ENCODE peak calls at places on chromosomes 16 and 17, in five cellular contexts. One of them, this sample, is unnamed.

GRCh38 chr17:49610883-49611584 is 35.4 kb downstream of the NXPH3 start:
- DNase-seq in SK-N-SH: no peak
- DNase-seq in H1: no peak
- DNase-seq in stomach: no peak
- DNase-seq in transverse colon: no peak
- DNase-seq in this sample: no peak

GRCh38 chr17:21007646-21008045 is 35.2 kb downstream of the USP22 start:
- DNase-seq in SK-N-SH: no peak
- DNase-seq in stomach: no peak
- DNase-seq in H1: no peak
- DNase-seq in transverse colon: no peak
- DNase-seq in this sample: no peak

GRCh38 chr17:71866095-71866494 is 254.7 kb upstream of the SOX9 start:
- DNase-seq in transverse colon: peak; percentile 9
- DNase-seq in SK-N-SH: no peak
- DNase-seq in stomach: no peak
- DNase-seq in H1: no peak
- DNase-seq in this sample: no peak

GRCh38 chr17:69733171-69734014 is 318.9 kb downstream of the MAP2K6 start:
- DNase-seq in transverse colon: no peak
- DNase-seq in H1: no peak
- DNase-seq in SK-N-SH: no peak
- DNase-seq in stomach: no peak
- DNase-seq in this sample: no peak

GRCh38 chr17:40541873-40542561 is 23.3 kb downstream of the CCR7 start:
- DNase-seq in stomach: no peak
- DNase-seq in SK-N-SH: no peak
- DNase-seq in transverse colon: no peak
- DNase-seq in H1: no peak
- DNase-seq in this sample: no peak

GRCh38 chr16:49121636-49122035 is 160.0 kb downstream of the CBLN1 start:
- DNase-seq in SK-N-SH: no peak
- DNase-seq in H1: no peak
- DNase-seq in stomach: no peak
- DNase-seq in transverse colon: no peak
- DNase-seq in this sample: no peak

GRCh38 chr16:85554791-85555548 is 58.2 kb upstream of the GSE1 start:
- DNase-seq in SK-N-SH: no peak
- DNase-seq in transverse colon: peak; percentile 66
- DNase-seq in H1: no peak
- DNase-seq in stomach: peak; percentile 60
- DNase-seq in this sample: peak; percentile 91

GRCh38 chr17:43146649-43147048 is 21.5 kb upstream of the BRCA1 start:
- DNase-seq in H1: no peak
- DNase-seq in transverse colon: no peak
- DNase-seq in stomach: no peak
- DNase-seq in SK-N-SH: no peak
- DNase-seq in this sample: no peak

GRCh38 chr17:64066709-64067108 is 46.3 kb upstream of the ICAM2 start:
- DNase-seq in stomach: no peak
- DNase-seq in transverse colon: no peak
- DNase-seq in H1: no peak
- DNase-seq in SK-N-SH: no peak
- DNase-seq in this sample: no peak

GRCh38 chr17:40559016-40559853 is 6.0 kb downstream of the CCR7 start:
- DNase-seq in transverse colon: no peak
- DNase-seq in SK-N-SH: no peak
- DNase-seq in H1: no peak
- DNase-seq in stomach: peak; percentile 5
- DNase-seq in this sample: no peak

GRCh38 chr16:12095275-12096161 is 119.0 kb downstream of the SNX29 start:
- DNase-seq in stomach: peak; percentile 70
- DNase-seq in transverse colon: peak; percentile 70
- DNase-seq in SK-N-SH: peak; percentile 76
- DNase-seq in H1: peak; percentile 17
- DNase-seq in this sample: peak; percentile 83

GRCh38 chr17:65573283-65573603 is 11.8 kb upstream of the AXIN2 start:
- DNase-seq in SK-N-SH: no peak
- DNase-seq in stomach: no peak
- DNase-seq in H1: no peak
- DNase-seq in transverse colon: no peak
- DNase-seq in this sample: no peak

GRCh38 chr16:82715160-82715559 is 88.4 kb downstream of the CDH13 start:
- DNase-seq in transverse colon: no peak
- DNase-seq in SK-N-SH: no peak
- DNase-seq in H1: no peak
- DNase-seq in stomach: no peak
- DNase-seq in this sample: no peak

GRCh38 chr16:68282064-68282452 is 17.7 kb downstream of the SLC7A6 start:
- DNase-seq in H1: no peak
- DNase-seq in SK-N-SH: no peak
- DNase-seq in stomach: no peak
- DNase-seq in transverse colon: no peak
- DNase-seq in this sample: no peak

GRCh38 chr16:5982979-5983378 is 885.4 kb upstream of the EEF2KMT start:
- DNase-seq in H1: no peak
- DNase-seq in transverse colon: no peak
- DNase-seq in stomach: no peak
- DNase-seq in SK-N-SH: no peak
- DNase-seq in this sample: no peak

GRCh38 chr17:31581491-31581890 is 190.0 kb downstream of the RAB11FIP4 start:
- DNase-seq in SK-N-SH: no peak
- DNase-seq in transverse colon: no peak
- DNase-seq in stomach: peak; percentile 64
- DNase-seq in H1: no peak
- DNase-seq in this sample: no peak

GRCh38 chr17:45131616-45132301 is 556 bp downstream of the PLCD3 start:
- DNase-seq in SK-N-SH: peak; percentile 87
- DNase-seq in transverse colon: peak; percentile 68
- DNase-seq in H1: no peak
- DNase-seq in stomach: peak; percentile 48
- DNase-seq in this sample: peak; percentile 79

GRCh38 chr17:10046259-10046658 is 141.2 kb upstream of the RCVRN start:
- DNase-seq in SK-N-SH: no peak
- DNase-seq in transverse colon: no peak
- DNase-seq in H1: no peak
- DNase-seq in stomach: no peak
- DNase-seq in this sample: no peak

GRCh38 chr17:42110301-42111264 is 1.9 kb downstream of the DHX58 start:
- DNase-seq in H1: no peak
- DNase-seq in SK-N-SH: no peak
- DNase-seq in stomach: no peak
- DNase-seq in transverse colon: no peak
- DNase-seq in this sample: no peak

GRCh38 chr16:50161950-50162349 is 8.8 kb downstream of the TENT4B start:
- DNase-seq in SK-N-SH: no peak
- DNase-seq in transverse colon: no peak
- DNase-seq in stomach: no peak
- DNase-seq in H1: no peak
- DNase-seq in this sample: no peak

GRCh38 chr17:43169561-43170139 is 1.4 kb upstream of the NBR1 start:
- DNase-seq in stomach: peak; percentile 66
- DNase-seq in transverse colon: peak; percentile 42
- DNase-seq in SK-N-SH: peak; percentile 49
- DNase-seq in H1: no peak
- DNase-seq in this sample: peak; percentile 72

GRCh38 chr16:13312063-13312462 is 410.7 kb downstream of the SHISA9 start:
- DNase-seq in SK-N-SH: no peak
- DNase-seq in transverse colon: no peak
- DNase-seq in H1: no peak
- DNase-seq in stomach: no peak
- DNase-seq in this sample: no peak

GRCh38 chr16:13313351-13313750 is 412.0 kb downstream of the SHISA9 start:
- DNase-seq in stomach: no peak
- DNase-seq in H1: no peak
- DNase-seq in transverse colon: no peak
- DNase-seq in SK-N-SH: no peak
- DNase-seq in this sample: no peak

GRCh38 chr16:13316008-13316407 is 414.6 kb downstream of the SHISA9 start:
- DNase-seq in stomach: no peak
- DNase-seq in SK-N-SH: no peak
- DNase-seq in H1: no peak
- DNase-seq in transverse colon: no peak
- DNase-seq in this sample: no peak
- TF ChIP-seq EP300 in stomach: no peak
- TF ChIP-seq EP300 in SK-N-SH: no peak
- TF ChIP-seq EP300 in H1: no peak
- TF ChIP-seq EP300 in transverse colon: no peak
- TF ChIP-seq EP300 in this sample: no peak

DNA sequence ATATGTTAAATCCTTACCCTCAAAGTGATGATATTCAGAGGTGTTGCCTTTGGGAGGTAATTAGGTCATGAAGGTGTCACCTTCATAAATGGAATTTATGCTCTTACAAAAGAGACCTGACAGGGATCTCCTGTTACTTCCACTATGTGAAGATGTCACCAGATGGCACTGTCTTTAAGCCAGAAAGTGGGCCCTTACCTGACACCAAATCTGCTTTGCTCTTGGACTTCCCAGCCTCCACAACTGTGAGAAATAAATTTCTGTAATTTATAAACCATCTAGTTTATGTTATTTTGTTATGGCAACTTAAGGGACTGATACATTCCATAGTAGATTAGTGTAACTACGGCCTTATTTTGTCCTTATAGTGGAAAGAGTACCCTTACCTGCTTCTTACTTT is 358.3 kb upstream of the SALL1 start:
- DNase-seq in transverse colon: no peak
- DNase-seq in SK-N-SH: no peak
- DNase-seq in H1: no peak
- DNase-seq in stomach: no peak
- DNase-seq in this sample: no peak
- TF ChIP-seq POLR2AphosphoS5 in transverse colon: no peak
- TF ChIP-seq POLR2AphosphoS5 in SK-N-SH: no peak
- TF ChIP-seq POLR2AphosphoS5 in H1: no peak
- TF ChIP-seq POLR2AphosphoS5 in stomach: no peak
- TF ChIP-seq POLR2AphosphoS5 in this sample: no peak

GRCh38 chr16:67163903-67164558 is 514 bp upstream of the HSF4 start:
- DNase-seq in transverse colon: no peak
- DNase-seq in stomach: no peak
- DNase-seq in SK-N-SH: peak; percentile 77
- DNase-seq in H1: no peak
- DNase-seq in this sample: peak; percentile 79

GRCh38 chr16:67161595-67162058 is 1.9 kb downstream of the FBXL8 start:
- DNase-seq in SK-N-SH: no peak
- DNase-seq in H1: no peak
- DNase-seq in stomach: no peak
- DNase-seq in transverse colon: no peak
- DNase-seq in this sample: no peak

GRCh38 chr16:67164599-67165061 is at the start of gene HSF4:
- DNase-seq in stomach: peak; percentile 79
- DNase-seq in transverse colon: peak; percentile 79
- DNase-seq in SK-N-SH: peak; percentile 81
- DNase-seq in H1: no peak
- DNase-seq in this sample: peak; percentile 85

GRCh38 chr16:67162439-67163163 is 1.9 kb upstream of the HSF4 start:
- DNase-seq in H1: no peak
- DNase-seq in SK-N-SH: no peak
- DNase-seq in stomach: no peak
- DNase-seq in transverse colon: no peak
- DNase-seq in this sample: no peak

GRCh38 chr16:67163164-67163902 is 1.2 kb upstream of the HSF4 start:
- DNase-seq in SK-N-SH: peak; percentile 83
- DNase-seq in transverse colon: no peak
- DNase-seq in stomach: no peak
- DNase-seq in H1: no peak
- DNase-seq in this sample: peak; percentile 89
- TF ChIP-seq EP300 in SK-N-SH: no peak
- TF ChIP-seq EP300 in transverse colon: no peak
- TF ChIP-seq EP300 in stomach: no peak
- TF ChIP-seq EP300 in H1: no peak
- TF ChIP-seq EP300 in this sample: no peak

DNA sequence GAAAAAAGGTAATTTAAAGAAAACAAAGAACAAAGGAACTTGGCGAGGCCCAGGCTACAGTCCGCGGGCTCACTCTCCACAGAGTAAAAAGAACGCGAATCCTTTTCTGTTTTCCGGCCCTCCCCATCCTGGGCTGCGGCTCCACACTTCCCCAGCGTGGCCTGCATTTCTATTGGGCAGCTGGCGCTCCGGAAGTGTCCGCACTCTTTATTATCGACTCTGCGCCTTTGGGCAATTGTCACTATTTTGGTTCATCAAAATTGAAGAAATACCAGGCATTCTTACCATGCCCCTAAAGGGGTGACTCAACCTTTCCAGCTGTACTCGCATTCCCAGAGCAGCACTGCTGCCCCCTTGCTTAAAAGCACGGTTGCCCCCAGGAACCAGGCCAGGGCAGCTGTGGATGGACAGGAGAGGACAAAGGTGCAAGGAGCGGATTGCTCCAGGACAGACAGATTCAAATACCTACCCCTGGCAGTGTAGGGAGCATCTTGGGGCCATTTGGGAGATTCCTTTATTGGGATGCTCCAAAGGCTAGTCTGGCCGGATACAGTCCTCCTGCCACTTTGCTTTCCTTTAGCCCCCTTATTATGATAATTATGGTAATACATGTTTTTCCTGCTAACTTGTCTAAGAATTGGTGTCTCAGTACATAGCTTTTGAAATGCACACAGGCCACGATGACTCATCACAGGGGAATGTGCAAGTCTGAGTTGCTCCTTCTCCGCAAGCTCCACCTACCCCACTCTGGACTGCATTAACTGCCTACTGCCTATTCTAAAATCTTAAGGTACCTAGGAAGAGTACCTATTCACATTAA is 985 bp upstream of the SLFN12 start:
- DNase-seq in SK-N-SH: no peak
- DNase-seq in stomach: peak; percentile 69
- DNase-seq in transverse colon: peak; percentile 62
- DNase-seq in H1: peak; percentile 82
- DNase-seq in this sample: peak; percentile 93
- TF ChIP-seq POLR2AphosphoS5 in SK-N-SH: no peak
- TF ChIP-seq POLR2AphosphoS5 in stomach: no peak
- TF ChIP-seq POLR2AphosphoS5 in transverse colon: peak; percentile 12
- TF ChIP-seq POLR2AphosphoS5 in H1: peak; percentile 14
- TF ChIP-seq POLR2AphosphoS5 in this sample: peak; percentile 25

GRCh38 chr17:74205274-74205673 is 1.8 kb downstream of the RPL38 start:
- DNase-seq in SK-N-SH: no peak
- DNase-seq in stomach: no peak
- DNase-seq in transverse colon: no peak
- DNase-seq in H1: no peak
- DNase-seq in this sample: no peak

GRCh38 chr17:74204474-74204873 is 996 bp downstream of the RPL38 start:
- DNase-seq in H1: no peak
- DNase-seq in stomach: no peak
- DNase-seq in SK-N-SH: no peak
- DNase-seq in transverse colon: no peak
- DNase-seq in this sample: no peak

GRCh38 chr17:74202879-74203432 is 522 bp upstream of the RPL38 start:
- DNase-seq in H1: no peak
- DNase-seq in SK-N-SH: no peak
- DNase-seq in stomach: no peak
- DNase-seq in transverse colon: no peak
- DNase-seq in this sample: no peak

GRCh38 chr17:74201250-74201649 is 2.2 kb upstream of the RPL38 start:
- DNase-seq in SK-N-SH: no peak
- DNase-seq in H1: no peak
- DNase-seq in stomach: no peak
- DNase-seq in transverse colon: peak; percentile 62
- DNase-seq in this sample: peak; percentile 89

GRCh38 chr17:74203439-74204240 is at the start of gene RPL38:
- DNase-seq in stomach: peak; percentile 97
- DNase-seq in transverse colon: peak; percentile 97
- DNase-seq in H1: peak; percentile 95
- DNase-seq in SK-N-SH: peak; percentile 98
- DNase-seq in this sample: peak; percentile 98
- TF ChIP-seq EP300 in stomach: no peak
- TF ChIP-seq EP300 in transverse colon: no peak
- TF ChIP-seq EP300 in H1: no peak
- TF ChIP-seq EP300 in SK-N-SH: peak; percentile 75
- TF ChIP-seq EP300 in this sample: peak; percentile 79

This sample was measured in sigmoid colon.